ENCODE peak calls at places on chromosomes 1 and 21, in eight cellular contexts. One of them, this sample, is unnamed.

GRCh38 chr1:23639460-23639859 is 52.1 kb upstream of the RPL11 start:
- DNase-seq in mucosa of descending colon: no peak
- DNase-seq in Calu3: no peak
- DNase-seq in PC-9: no peak
- DNase-seq in progenitor cell of endocrine pancreas: no peak
- DNase-seq in omental fat pad: no peak
- DNase-seq in HepG2: no peak
- DNase-seq in lower leg skin: no peak
- DNase-seq in this sample: no peak

GRCh38 chr1:11828511-11828910 is 19.1 kb downstream of the NPPA start:
- DNase-seq in PC-9: no peak
- DNase-seq in lower leg skin: no peak
- DNase-seq in progenitor cell of endocrine pancreas: no peak
- DNase-seq in HepG2: no peak
- DNase-seq in omental fat pad: no peak
- DNase-seq in Calu3: no peak
- DNase-seq in mucosa of descending colon: no peak
- DNase-seq in this sample: no peak

GRCh38 chr1:210796421-210796820 is 337.5 kb downstream of the KCNH1 start:
- DNase-seq in mucosa of descending colon: no peak
- DNase-seq in HepG2: no peak
- DNase-seq in Calu3: no peak
- DNase-seq in omental fat pad: no peak
- DNase-seq in PC-9: no peak
- DNase-seq in progenitor cell of endocrine pancreas: no peak
- DNase-seq in lower leg skin: no peak
- DNase-seq in this sample: no peak

GRCh38 chr1:1000357-1001056 is 610 bp upstream of the HES4 start:
- DNase-seq in HepG2: peak; percentile 55
- DNase-seq in Calu3: peak; percentile 88
- DNase-seq in omental fat pad: peak; percentile 66
- DNase-seq in mucosa of descending colon: peak; percentile 70
- DNase-seq in lower leg skin: peak; percentile 64
- DNase-seq in PC-9: peak; percentile 87
- DNase-seq in progenitor cell of endocrine pancreas: peak; percentile 82
- DNase-seq in this sample: peak; percentile 85

GRCh38 chr1:14149431-14149830 is 449.1 kb upstream of the KAZN start:
- DNase-seq in lower leg skin: no peak
- DNase-seq in PC-9: no peak
- DNase-seq in Calu3: no peak
- DNase-seq in mucosa of descending colon: no peak
- DNase-seq in HepG2: no peak
- DNase-seq in progenitor cell of endocrine pancreas: no peak
- DNase-seq in omental fat pad: no peak
- DNase-seq in this sample: no peak

GRCh38 chr1:48202030-48202752 is 20.3 kb upstream of the SLC5A9 start:
- DNase-seq in progenitor cell of endocrine pancreas: peak; percentile 66
- DNase-seq in omental fat pad: peak; percentile 44
- DNase-seq in mucosa of descending colon: peak; percentile 68
- DNase-seq in Calu3: peak; percentile 72
- DNase-seq in HepG2: peak; percentile 45
- DNase-seq in lower leg skin: peak; percentile 70
- DNase-seq in PC-9: peak; percentile 45
- DNase-seq in this sample: peak; percentile 72

GRCh38 chr21:44911384-44912157 is 9.1 kb downstream of the ITGB2 start:
- DNase-seq in Calu3: peak; percentile 84
- DNase-seq in omental fat pad: peak; percentile 37
- DNase-seq in mucosa of descending colon: peak; percentile 94
- DNase-seq in progenitor cell of endocrine pancreas: no peak
- DNase-seq in lower leg skin: peak; percentile 73
- DNase-seq in PC-9: peak; percentile 84
- DNase-seq in HepG2: peak; percentile 46
- DNase-seq in this sample: no peak

GRCh38 chr1:172172267-172172880 is 248.1 kb upstream of the C1orf105 start:
- DNase-seq in PC-9: no peak
- DNase-seq in omental fat pad: no peak
- DNase-seq in HepG2: no peak
- DNase-seq in mucosa of descending colon: no peak
- DNase-seq in progenitor cell of endocrine pancreas: no peak
- DNase-seq in Calu3: no peak
- DNase-seq in lower leg skin: no peak
- DNase-seq in this sample: no peak

GRCh38 chr1:10900265-10900651 is 103.8 kb upstream of the CASZ1 start:
- DNase-seq in progenitor cell of endocrine pancreas: no peak
- DNase-seq in HepG2: no peak
- DNase-seq in Calu3: no peak
- DNase-seq in omental fat pad: no peak
- DNase-seq in mucosa of descending colon: no peak
- DNase-seq in PC-9: peak; percentile 79
- DNase-seq in lower leg skin: no peak
- DNase-seq in this sample: no peak

GRCh38 chr1:200329208-200329882 is 80.5 kb downstream of the ZNF281 start:
- DNase-seq in mucosa of descending colon: no peak
- DNase-seq in progenitor cell of endocrine pancreas: no peak
- DNase-seq in PC-9: no peak
- DNase-seq in lower leg skin: no peak
- DNase-seq in Calu3: no peak
- DNase-seq in HepG2: no peak
- DNase-seq in omental fat pad: no peak
- DNase-seq in this sample: no peak

GRCh38 chr1:178594133-178594532 is 81.2 kb downstream of the TEX35 start:
- DNase-seq in progenitor cell of endocrine pancreas: no peak
- DNase-seq in omental fat pad: no peak
- DNase-seq in mucosa of descending colon: no peak
- DNase-seq in lower leg skin: no peak
- DNase-seq in HepG2: no peak
- DNase-seq in PC-9: no peak
- DNase-seq in Calu3: no peak
- DNase-seq in this sample: no peak

GRCh38 chr1:6334261-6334993 is 59.1 kb downstream of the ACOT7 start:
- DNase-seq in Calu3: no peak
- DNase-seq in HepG2: no peak
- DNase-seq in progenitor cell of endocrine pancreas: no peak
- DNase-seq in PC-9: no peak
- DNase-seq in lower leg skin: no peak
- DNase-seq in omental fat pad: no peak
- DNase-seq in mucosa of descending colon: no peak
- DNase-seq in this sample: no peak

GRCh38 chr1:200040516-200041138 is 13.1 kb downstream of the NR5A2 start:
- DNase-seq in omental fat pad: no peak
- DNase-seq in PC-9: no peak
- DNase-seq in lower leg skin: no peak
- DNase-seq in Calu3: peak; percentile 44
- DNase-seq in HepG2: peak; percentile 77
- DNase-seq in progenitor cell of endocrine pancreas: no peak
- DNase-seq in mucosa of descending colon: peak; percentile 68
- DNase-seq in this sample: peak; percentile 63

GRCh38 chr21:28793043-28793442 is 199.6 kb downstream of the LTN1 start:
- DNase-seq in PC-9: no peak
- DNase-seq in mucosa of descending colon: no peak
- DNase-seq in omental fat pad: no peak
- DNase-seq in progenitor cell of endocrine pancreas: no peak
- DNase-seq in Calu3: no peak
- DNase-seq in HepG2: no peak
- DNase-seq in lower leg skin: no peak
- DNase-seq in this sample: no peak

GRCh38 chr1:227298532-227299174 is 19.6 kb downstream of the CDC42BPA start:
- DNase-seq in Calu3: no peak
- DNase-seq in PC-9: no peak
- DNase-seq in progenitor cell of endocrine pancreas: no peak
- DNase-seq in mucosa of descending colon: no peak
- DNase-seq in HepG2: no peak
- DNase-seq in omental fat pad: no peak
- DNase-seq in lower leg skin: no peak
- DNase-seq in this sample: no peak

GRCh38 chr1:12761781-12762180 is 11.8 kb upstream of the PRAMEF12 start:
- DNase-seq in omental fat pad: no peak
- DNase-seq in lower leg skin: no peak
- DNase-seq in Calu3: no peak
- DNase-seq in PC-9: no peak
- DNase-seq in progenitor cell of endocrine pancreas: no peak
- DNase-seq in mucosa of descending colon: no peak
- DNase-seq in HepG2: no peak
- DNase-seq in this sample: no peak

GRCh38 chr1:93000291-93000690 is 39.0 kb upstream of the DIPK1A start:
- DNase-seq in progenitor cell of endocrine pancreas: no peak
- DNase-seq in HepG2: no peak
- DNase-seq in lower leg skin: no peak
- DNase-seq in Calu3: no peak
- DNase-seq in PC-9: peak; percentile 11
- DNase-seq in mucosa of descending colon: no peak
- DNase-seq in omental fat pad: no peak
- DNase-seq in this sample: peak; percentile 36

GRCh38 chr21:44943005-44943685 is 3.3 kb downstream of the SLX9 start:
- DNase-seq in PC-9: no peak
- DNase-seq in mucosa of descending colon: no peak
- DNase-seq in omental fat pad: no peak
- DNase-seq in Calu3: no peak
- DNase-seq in HepG2: no peak
- DNase-seq in lower leg skin: no peak
- DNase-seq in progenitor cell of endocrine pancreas: no peak
- DNase-seq in this sample: no peak

GRCh38 chr1:162087118-162087517 is 17.6 kb downstream of the NOS1AP start:
- DNase-seq in HepG2: no peak
- DNase-seq in omental fat pad: no peak
- DNase-seq in PC-9: no peak
- DNase-seq in progenitor cell of endocrine pancreas: no peak
- DNase-seq in lower leg skin: no peak
- DNase-seq in Calu3: no peak
- DNase-seq in mucosa of descending colon: no peak
- DNase-seq in this sample: no peak

DNA sequence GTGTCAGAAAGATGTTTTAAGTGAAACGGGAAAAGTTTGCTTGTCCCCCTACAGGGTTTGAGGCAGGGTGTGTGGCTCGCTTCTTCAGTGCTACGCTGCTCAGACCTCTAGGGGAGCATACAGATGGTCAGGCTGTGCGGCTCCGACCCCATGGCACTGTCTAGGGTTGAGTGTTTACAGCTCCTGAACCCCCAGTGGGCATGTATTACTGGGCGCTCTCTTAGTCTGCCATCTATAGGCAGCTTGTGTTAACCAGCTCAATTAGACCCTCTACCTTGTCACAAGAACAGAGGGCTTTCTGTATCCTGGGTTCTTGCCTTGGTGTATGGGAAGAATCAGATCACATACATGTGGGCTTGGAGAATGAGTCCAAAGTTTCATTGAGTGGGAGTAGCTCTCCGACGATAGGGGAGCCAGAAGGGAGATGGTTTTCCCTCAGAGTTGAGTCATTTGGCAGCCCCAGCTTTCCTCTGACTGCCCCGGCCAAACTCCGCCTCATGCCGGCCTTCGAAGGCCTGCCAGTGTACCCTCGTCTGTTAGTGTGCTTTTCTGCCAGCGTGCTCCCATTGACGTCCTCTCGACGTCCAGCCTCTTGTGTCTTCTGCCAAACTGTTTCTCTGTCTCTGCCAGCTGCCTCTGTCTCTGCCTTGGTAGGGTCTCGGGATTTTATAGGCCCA is 38.6 kb upstream of the ADGRL4 start:
- DNase-seq in lower leg skin: no peak
- DNase-seq in PC-9: no peak
- DNase-seq in HepG2: no peak
- DNase-seq in omental fat pad: no peak
- DNase-seq in Calu3: no peak
- DNase-seq in progenitor cell of endocrine pancreas: no peak
- DNase-seq in mucosa of descending colon: no peak
- DNase-seq in this sample: peak; percentile 8
- TF ChIP-seq CTCF in lower leg skin: no peak
- TF ChIP-seq CTCF in PC-9: no peak
- TF ChIP-seq CTCF in HepG2: no peak
- TF ChIP-seq CTCF in omental fat pad: no peak
- TF ChIP-seq CTCF in Calu3: no peak
- TF ChIP-seq CTCF in progenitor cell of endocrine pancreas: no peak
- TF ChIP-seq CTCF in mucosa of descending colon: no peak
- TF ChIP-seq CTCF in this sample: no peak

GRCh38 chr1:184954232-184954995 is 19.9 kb downstream of the NIBAN1 start:
- DNase-seq in omental fat pad: no peak
- DNase-seq in Calu3: no peak
- DNase-seq in HepG2: no peak
- DNase-seq in progenitor cell of endocrine pancreas: no peak
- DNase-seq in mucosa of descending colon: no peak
- DNase-seq in PC-9: peak; percentile 12
- DNase-seq in lower leg skin: no peak
- DNase-seq in this sample: no peak
- TF ChIP-seq CTCF in omental fat pad: no peak
- TF ChIP-seq CTCF in Calu3: no peak
- TF ChIP-seq CTCF in HepG2: no peak
- TF ChIP-seq CTCF in progenitor cell of endocrine pancreas: no peak
- TF ChIP-seq CTCF in mucosa of descending colon: no peak
- TF ChIP-seq CTCF in PC-9: no peak
- TF ChIP-seq CTCF in lower leg skin: no peak
- TF ChIP-seq CTCF in this sample: no peak

DNA sequence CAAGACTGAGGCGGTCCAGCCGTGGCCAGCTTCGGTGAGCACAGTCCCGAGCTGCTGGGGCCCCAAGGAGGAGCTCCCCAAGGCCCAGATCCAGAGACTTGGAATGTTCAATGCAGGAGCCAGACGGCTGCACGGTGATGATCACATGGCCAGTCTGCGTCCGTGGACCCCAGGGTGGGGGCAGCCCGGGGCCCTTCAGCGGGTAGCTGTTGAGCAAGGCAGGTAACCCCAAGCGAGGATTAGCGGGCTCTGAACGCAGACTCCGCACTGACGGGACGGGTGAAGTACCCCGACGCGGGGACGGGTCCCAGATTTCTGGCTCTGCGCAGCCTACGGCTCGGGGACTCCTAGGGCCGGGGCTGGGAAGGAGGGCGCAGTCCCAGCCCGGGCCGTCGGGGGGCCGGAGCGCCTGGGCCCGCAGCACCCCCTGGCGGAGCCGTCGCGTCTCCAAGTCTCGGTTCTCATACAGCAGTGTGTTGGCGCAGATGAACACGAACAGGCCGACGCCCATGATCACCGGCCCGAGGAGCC is 2.7 kb downstream of the TMEM200B start:
- DNase-seq in lower leg skin: no peak
- DNase-seq in HepG2: no peak
- DNase-seq in omental fat pad: no peak
- DNase-seq in Calu3: no peak
- DNase-seq in PC-9: no peak
- DNase-seq in mucosa of descending colon: peak; percentile 67
- DNase-seq in progenitor cell of endocrine pancreas: peak; percentile 55
- DNase-seq in this sample: peak; percentile 77
- TF ChIP-seq CTCF in lower leg skin: no peak
- TF ChIP-seq CTCF in HepG2: peak; percentile 38
- TF ChIP-seq CTCF in omental fat pad: no peak
- TF ChIP-seq CTCF in Calu3: no peak
- TF ChIP-seq CTCF in PC-9: no peak
- TF ChIP-seq CTCF in mucosa of descending colon: peak; percentile 45
- TF ChIP-seq CTCF in progenitor cell of endocrine pancreas: peak; percentile 84
- TF ChIP-seq CTCF in this sample: peak; percentile 90

DNA sequence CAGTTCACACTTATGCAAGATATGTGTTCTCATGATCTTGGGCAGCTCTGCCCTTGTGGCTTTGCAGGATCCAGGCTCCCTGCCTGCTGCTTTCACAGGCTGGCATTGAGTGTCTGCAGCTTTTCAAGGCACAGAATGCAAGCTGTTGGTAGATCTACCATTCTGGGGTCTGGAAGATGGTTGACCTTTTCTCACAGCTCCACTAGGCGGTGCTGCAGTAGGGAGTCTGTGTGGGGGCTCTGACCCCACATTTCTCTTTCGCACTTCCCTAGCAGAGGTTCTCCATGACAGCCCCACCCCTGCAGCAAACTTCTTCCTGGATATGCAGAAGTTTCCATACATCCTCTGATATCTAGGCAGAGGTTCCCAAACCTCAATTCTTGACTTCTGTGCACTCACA is 500.5 kb downstream of the BRINP3 start:
- DNase-seq in HepG2: no peak
- DNase-seq in lower leg skin: no peak
- DNase-seq in progenitor cell of endocrine pancreas: no peak
- DNase-seq in omental fat pad: no peak
- DNase-seq in mucosa of descending colon: no peak
- DNase-seq in Calu3: no peak
- DNase-seq in PC-9: no peak
- DNase-seq in this sample: no peak
- TF ChIP-seq CTCF in HepG2: no peak
- TF ChIP-seq CTCF in lower leg skin: no peak
- TF ChIP-seq CTCF in progenitor cell of endocrine pancreas: no peak
- TF ChIP-seq CTCF in omental fat pad: no peak
- TF ChIP-seq CTCF in mucosa of descending colon: no peak
- TF ChIP-seq CTCF in Calu3: no peak
- TF ChIP-seq CTCF in PC-9: no peak
- TF ChIP-seq CTCF in this sample: no peak